ENCODE peak calls at places on chromosomes 5 and 9, in six cellular contexts. M, A, E, F, S and O are unnamed samples.

GRCh38 chr5:65334077-65334476 is 147.6 kb downstream of the ADAMTS6 start:
- DNase-seq in M (no peak), A (no peak), E (no peak), F (no peak), S (no peak), O (no peak)

GRCh38 chr5:16913840-16914435 is 22.1 kb downstream of the MYO10 start:
- DNase-seq in M (no peak), A (no peak), E (no peak), F (no peak), S (no peak), O (no peak)

GRCh38 chr5:76947064-76947463 is 5.8 kb upstream of the CRHBP start:
- DNase-seq in M (no peak), A (no peak), E (peak), F (no peak), S (no peak), O (no peak)

GRCh38 chr5:64834037-64834436 is 65.3 kb downstream of the CWC27 start:
- DNase-seq in M (no peak), A (no peak), E (no peak), F (no peak), S (no peak), O (no peak)

GRCh38 chr5:123874600-123875201 is 362.7 kb downstream of the CSNK1G3 start:
- DNase-seq in M (no peak), A (no peak), E (no peak), F (no peak), S (peak), O (no peak)

GRCh38 chr9:87551692-87552303 is 54.1 kb downstream of the DAPK1 start:
- DNase-seq in M (no peak), A (no peak), E (no peak), F (no peak), S (no peak), O (no peak)

GRCh38 chr9:137592767-137593166 is 2.5 kb upstream of the ZMYND19 start:
- DNase-seq in M (no peak), A (no peak), E (no peak), F (no peak), S (no peak), O (no peak)

GRCh38 chr5:168110384-168110783 is 181.1 kb upstream of the WWC1 start:
- DNase-seq in M (no peak), A (no peak), E (no peak), F (no peak), S (no peak), O (no peak)

GRCh38 chr9:128644452-128644851 is 12.2 kb downstream of the DYNC2I2 start:
- DNase-seq in M (no peak), A (no peak), E (no peak), F (no peak), S (no peak), O (no peak)

GRCh38 chr5:57456056-57456455 is 26.6 kb downstream of the ACTBL2 start:
- DNase-seq in M (no peak), A (no peak), E (no peak), F (no peak), S (no peak), O (no peak)

GRCh38 chr5:179319123-179319522 is 26.1 kb downstream of the ADAMTS2 start:
- DNase-seq in M (no peak), A (peak), E (no peak), F (no peak), S (no peak), O (peak)

GRCh38 chr9:133704711-133705181 is 33.4 kb downstream of the SARDH start:
- DNase-seq in M (no peak), A (peak), E (no peak), F (no peak), S (no peak), O (no peak)

GRCh38 chr9:79670269-79670961 is 98.7 kb downstream of the TLE4 start:
- DNase-seq in M (no peak), A (no peak), E (no peak), F (no peak), S (no peak), O (no peak)

GRCh38 chr9:21715408-21715807 is 87.0 kb upstream of the MTAP start:
- DNase-seq in M (no peak), A (no peak), E (no peak), F (no peak), S (no peak), O (no peak)

GRCh38 chr9:112945620-112946208 is 55.0 kb upstream of the SLC46A2 start:
- DNase-seq in M (no peak), A (peak), E (no peak), F (no peak), S (no peak), O (no peak)

GRCh38 chr9:87498046-87498815 is 564 bp downstream of the DAPK1 start:
- DNase-seq in M (peak), A (peak), E (no peak), F (no peak), S (no peak), O (no peak)

GRCh38 chr9:81851340-81851739 is 76.9 kb upstream of the SPATA31D4 start:
- DNase-seq in M (no peak), A (no peak), E (no peak), F (no peak), S (no peak), O (no peak)

GRCh38 chr9:87249029-87249428 is 248.6 kb upstream of the DAPK1 start:
- DNase-seq in M (no peak), A (no peak), E (no peak), F (no peak), S (no peak), O (no peak)

GRCh38 chr9:13139641-13140171 is 139.8 kb downstream of the MPDZ start:
- DNase-seq in M (peak), A (no peak), E (no peak), F (no peak), S (peak), O (no peak)

GRCh38 chr9:88258012-88258411 is 119.7 kb upstream of the SPATA31C2 start:
- DNase-seq in M (peak), A (no peak), E (peak), F (no peak), S (peak), O (no peak)

GRCh38 chr5:157917909-157918809 is 59.2 kb upstream of the CLINT1 start:
- DNase-seq in M (peak), A (peak), E (peak), F (peak), S (peak), O (peak)

GRCh38 chr9:108813951-108814601 is 41.7 kb downstream of the ACTL7B start:
- DNase-seq in M (peak), A (no peak), E (peak), F (no peak), S (peak), O (no peak)

GRCh38 chr9:108045851-108046250 is 556.3 kb upstream of the KLF4 start:
- DNase-seq in M (no peak), A (no peak), E (no peak), F (no peak), S (no peak), O (no peak)

GRCh38 chr5:111241696-111242095 is 17.5 kb downstream of the CAMK4 start:
- DNase-seq in M (no peak), A (no peak), E (no peak), F (no peak), S (no peak), O (no peak)

GRCh38 chr5:181164076-181164952 is 16.9 kb downstream of the OR2V2 start:
- DNase-seq in M (no peak), A (no peak), E (no peak), F (no peak), S (peak), O (no peak)

GRCh38 chr5:95809414-95809960 is 13.0 kb downstream of the GLRX start:
- DNase-seq in M (no peak), A (no peak), E (peak), F (no peak), S (no peak), O (no peak)

GRCh38 chr9:98575379-98576346 is 133.1 kb downstream of the GABBR2 start:
- DNase-seq in M (no peak), A (no peak), E (no peak), F (no peak), S (peak), O (no peak)

GRCh38 chr9:134564431-134565170 is 77.0 kb upstream of the COL5A1 start:
- DNase-seq in M (peak), A (no peak), E (no peak), F (no peak), S (peak), O (no peak)

GRCh38 chr5:96318569-96319100 is 114.4 kb downstream of the PCSK1 start:
- DNase-seq in M (no peak), A (no peak), E (no peak), F (no peak), S (no peak), O (no peak)

GRCh38 chr5:67082941-67083340 is 113.7 kb downstream of the CD180 start:
- DNase-seq in M (no peak), A (no peak), E (no peak), F (no peak), S (no peak), O (no peak)

GRCh38 chr5:17373406-17374110 is 124.5 kb upstream of the TAF11L2 start:
- DNase-seq in M (no peak), A (no peak), E (no peak), F (no peak), S (no peak), O (no peak)

GRCh38 chr5:136526798-136527197 is 161.5 kb upstream of the TRPC7 start:
- DNase-seq in M (no peak), A (no peak), E (no peak), F (no peak), S (no peak), O (no peak)

GRCh38 chr5:14039576-14039975 is 95.1 kb upstream of the DNAH5 start:
- DNase-seq in M (no peak), A (no peak), E (no peak), F (no peak), S (peak), O (no peak)

GRCh38 chr5:154447074-154447725 is 1.4 kb downstream of the SAP30L start:
- DNase-seq in M (no peak), A (no peak), E (peak), F (peak), S (no peak), O (no peak)
- H3K27ac ChIP-seq in M (peak), A (no peak), E (peak), F (peak), S (no peak), O (peak)

GRCh38 chr5:1103505-1104326 is 8.1 kb downstream of the SLC12A7 start:
- DNase-seq in M (peak), A (no peak), E (peak), F (peak), S (no peak), O (no peak)
- H3K27ac ChIP-seq in M (peak), A (no peak), E (peak), F (peak), S (no peak), O (peak)

GRCh38 chr9:125794708-125795107 is 47.5 kb downstream of the PBX3 start:
- DNase-seq in M (no peak), A (no peak), E (no peak), F (no peak), S (no peak), O (no peak)

GRCh38 chr9:125797857-125798399 is 50.8 kb downstream of the PBX3 start:
- DNase-seq in M (no peak), A (no peak), E (no peak), F (no peak), S (no peak), O (no peak)

GRCh38 chr9:125795970-125796596 is 48.9 kb downstream of the PBX3 start:
- DNase-seq in M (no peak), A (no peak), E (no peak), F (no peak), S (no peak), O (no peak)
- H3K27ac ChIP-seq in M (no peak), A (no peak), E (no peak), F (no peak), S (no peak), O (no peak)

GRCh38 chr9:14245901-14246525 is 67.9 kb downstream of the NFIB start:
- DNase-seq in M (no peak), A (no peak), E (no peak), F (no peak), S (peak), O (no peak)
- H3K27ac ChIP-seq in M (no peak), A (no peak), E (no peak), F (no peak), S (no peak), O (no peak)